ENCODE peak calls at places on chromosome 15, in six cellular contexts. H is B cell, Q is left ventricle myocardium inferior, U is heart right ventricle, B is fibroblast of the aortic adventitia, J is psoas muscle. T is an unnamed sample.

GRCh38 chr15:88899251-88899650 is 3.9 kb upstream of the HAPLN3 start:
- DNase-seq in H (no peak), Q (no peak), U (no peak), B (no peak), J (no peak), T (no peak)

GRCh38 chr15:25240461-25241021 is 198.3 kb downstream of the UBE3A start:
- DNase-seq in H (no peak), Q (peak), U (no peak), B (no peak), J (peak), T (no peak)

GRCh38 chr15:80160570-80161156 is 7.9 kb downstream of the FAH start:
- DNase-seq in H (peak), Q (peak), U (peak), B (peak), J (peak), T (no peak)

GRCh38 chr15:52394020-52394608 is 98.5 kb upstream of the MYO5C start:
- DNase-seq in H (no peak), Q (no peak), U (no peak), B (no peak), J (no peak), T (no peak)

GRCh38 chr15:31216210-31216911 is 110.3 kb upstream of the KLF13 start:
- DNase-seq in H (peak), Q (peak), U (peak), B (peak), J (peak), T (no peak)

GRCh38 chr15:77538011-77538410 is 94.7 kb downstream of the LINGO1 start:
- DNase-seq in H (peak), Q (no peak), U (peak), B (no peak), J (no peak), T (no peak)

GRCh38 chr15:69941206-69941605 is 156.5 kb downstream of the TLE3 start:
- DNase-seq in H (no peak), Q (no peak), U (no peak), B (no peak), J (no peak), T (no peak)

GRCh38 chr15:40439461-40440299 is 1.1 kb upstream of the BAHD1 start:
- DNase-seq in H (peak), Q (peak), U (peak), B (peak), J (peak), T (no peak)

GRCh38 chr15:74013374-74013893 is 18.9 kb downstream of the PML start:
- DNase-seq in H (no peak), Q (no peak), U (no peak), B (no peak), J (no peak), T (no peak)

GRCh38 chr15:90336705-90337141 is 15.4 kb upstream of the ZNF774 start:
- DNase-seq in H (peak), Q (no peak), U (peak), B (peak), J (no peak), T (peak)

GRCh38 chr15:95176794-95177577 is 945.6 kb downstream of the MCTP2 start:
- DNase-seq in H (no peak), Q (no peak), U (no peak), B (no peak), J (no peak), T (no peak)

GRCh38 chr15:99436472-99437314 is 129.1 kb upstream of the MEF2A start:
- DNase-seq in H (no peak), Q (no peak), U (no peak), B (no peak), J (no peak), T (no peak)

GRCh38 chr15:38696790-38697495 is 132.3 kb upstream of the RASGRP1 start:
- DNase-seq in H (no peak), Q (no peak), U (no peak), B (no peak), J (no peak), T (no peak)

GRCh38 chr15:25182736-25183445 is 228.1 kb downstream of the SNRPN start:
- DNase-seq in H (no peak), Q (peak), U (no peak), B (no peak), J (peak), T (no peak)

GRCh38 chr15:70538278-70538677 is 225.1 kb downstream of the UACA start:
- DNase-seq in H (no peak), Q (no peak), U (no peak), B (no peak), J (no peak), T (no peak)

GRCh38 chr15:90609254-90610185 is 79.8 kb downstream of the CRTC3 start:
- DNase-seq in H (no peak), Q (no peak), U (no peak), B (no peak), J (no peak), T (no peak)

GRCh38 chr15:101110681-101111569 is 140.9 kb downstream of the CHSY1 start:
- DNase-seq in H (no peak), Q (peak), U (peak), B (no peak), J (no peak), T (no peak)

DNA sequence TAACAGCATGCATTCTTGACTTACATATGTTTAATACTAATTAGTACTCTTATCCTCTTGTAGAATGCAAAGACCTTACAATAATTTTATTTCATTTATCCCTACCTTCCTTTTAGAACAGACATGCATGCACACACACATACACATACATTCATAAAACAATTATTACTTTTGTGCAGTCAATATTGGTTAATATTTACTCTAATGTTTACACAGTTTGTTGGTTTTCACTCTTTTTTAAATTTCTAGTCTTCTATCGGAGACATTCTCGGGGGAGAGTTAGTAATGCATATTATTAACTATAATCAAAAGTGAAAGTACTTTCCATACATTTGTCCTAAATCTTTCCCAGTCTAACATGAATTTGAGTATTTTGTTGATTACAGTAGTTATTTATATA is 317.7 kb upstream of the DPH6 start:
- DNase-seq in H (no peak), Q (no peak), U (no peak), B (no peak), J (no peak), T (no peak)
- TF ChIP-seq CTCF in H (no peak), Q (no peak), U (no peak), B (no peak), J (no peak), T (no peak)

GRCh38 chr15:57085267-57085666 is 166.8 kb downstream of the TCF12 start:
- DNase-seq in H (no peak), Q (no peak), U (no peak), B (no peak), J (no peak), T (no peak)

GRCh38 chr15:57079907-57080750 is 161.7 kb downstream of the TCF12 start:
- DNase-seq in H (no peak), Q (no peak), U (no peak), B (no peak), J (no peak), T (no peak)

GRCh38 chr15:57084178-57084577 is 165.7 kb downstream of the TCF12 start:
- DNase-seq in H (no peak), Q (no peak), U (no peak), B (no peak), J (no peak), T (no peak)

GRCh38 chr15:57079446-57079845 is 161.0 kb downstream of the TCF12 start:
- DNase-seq in H (no peak), Q (no peak), U (no peak), B (no peak), J (no peak), T (peak)
- TF ChIP-seq CTCF in H (no peak), Q (no peak), U (no peak), B (no peak), J (no peak), T (peak)

DNA sequence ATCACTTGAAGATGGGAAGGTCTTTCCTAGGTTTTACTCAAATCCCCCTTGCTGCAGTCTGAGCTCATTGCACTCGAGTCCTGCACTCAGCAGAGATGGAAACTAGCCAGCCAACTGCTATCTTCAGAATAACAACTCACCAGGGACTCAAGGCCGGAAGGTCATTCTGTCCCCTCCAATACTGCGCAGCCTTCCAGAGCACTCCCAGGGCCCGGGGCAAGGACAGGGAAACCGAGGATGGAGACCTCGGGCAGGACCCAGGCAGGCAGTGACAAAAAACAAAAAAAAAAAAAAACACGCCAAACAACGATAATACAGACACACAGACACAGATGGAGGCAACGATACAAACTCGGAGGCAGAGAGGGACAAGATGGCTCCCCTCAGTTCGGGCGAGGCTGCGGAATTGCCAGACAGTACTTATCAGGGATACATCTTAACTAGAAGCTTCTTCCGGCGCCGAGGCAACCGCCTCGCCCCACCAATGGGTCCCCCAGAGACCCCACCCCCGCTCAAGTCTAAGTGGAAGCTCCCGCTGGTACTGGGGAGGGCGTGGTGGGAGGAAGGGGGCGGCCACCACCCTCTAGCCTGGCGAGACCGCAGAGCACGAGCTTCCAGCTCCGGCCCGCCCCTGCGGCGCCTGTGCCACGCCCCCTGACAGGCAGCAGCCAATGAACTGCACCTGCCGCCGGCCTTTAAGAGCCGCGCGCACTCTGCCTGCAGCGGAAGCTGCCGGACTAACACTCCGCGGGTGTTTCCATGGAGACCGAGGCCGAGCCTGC is 7.0 kb upstream of the MAP1A start:
- DNase-seq in H (peak), Q (peak), U (peak), B (peak), J (peak), T (peak)
- TF ChIP-seq CTCF in H (peak), Q (peak), U (peak), B (peak), J (peak), T (no peak)

GRCh38 chr15:63122002-63122893 is 587 bp downstream of the LACTB start:
- DNase-seq in H (peak), Q (peak), U (peak), B (peak), J (peak), T (peak)
- TF ChIP-seq CTCF in H (peak), Q (peak), U (peak), B (no peak), J (peak), T (no peak)

T was measured in CD4-positive, alpha-beta T cell.